ENCODE peak calls at places on chromosomes 1 and 21, in seven cellular contexts. One of them, this sample, is unnamed.

GRCh38 chr21:43775795-43776430 is at the start of gene CSTB:
- DNase-seq in non-pigmented ciliary epithelial cell: no peak
- DNase-seq in stimulated activated CD8-positive, alpha-beta memory T cell treated with anti-CD3 and anti-CD28 coated beads, Interleukin-4, amount 100 ng/mL, for 24 hours: peak
- DNase-seq in endothelial cell: peak
- DNase-seq in body of pancreas: peak
- DNase-seq in BE2C: peak
- DNase-seq in stimulated activated CD4-positive, alpha-beta T cell treated with anti-CD3 and anti-CD28 coated beads, Interleukin-15, amount 100 ng/mL, for 48 hours: peak
- DNase-seq in this sample: peak

GRCh38 chr1:212782422-212783154 is 9.0 kb downstream of the NSL1 start:
- DNase-seq in non-pigmented ciliary epithelial cell: no peak
- DNase-seq in stimulated activated CD8-positive, alpha-beta memory T cell treated with anti-CD3 and anti-CD28 coated beads, Interleukin-4, amount 100 ng/mL, for 24 hours: no peak
- DNase-seq in endothelial cell: no peak
- DNase-seq in body of pancreas: no peak
- DNase-seq in BE2C: no peak
- DNase-seq in stimulated activated CD4-positive, alpha-beta T cell treated with anti-CD3 and anti-CD28 coated beads, Interleukin-15, amount 100 ng/mL, for 48 hours: no peak
- DNase-seq in this sample: peak

GRCh38 chr1:18313523-18313922 is 167.2 kb upstream of the KLHDC7A start:
- DNase-seq in non-pigmented ciliary epithelial cell: no peak
- DNase-seq in stimulated activated CD8-positive, alpha-beta memory T cell treated with anti-CD3 and anti-CD28 coated beads, Interleukin-4, amount 100 ng/mL, for 24 hours: no peak
- DNase-seq in endothelial cell: no peak
- DNase-seq in body of pancreas: no peak
- DNase-seq in BE2C: no peak
- DNase-seq in stimulated activated CD4-positive, alpha-beta T cell treated with anti-CD3 and anti-CD28 coated beads, Interleukin-15, amount 100 ng/mL, for 48 hours: no peak
- DNase-seq in this sample: no peak

GRCh38 chr1:85504417-85504816 is 39.5 kb upstream of the DDAH1 start:
- DNase-seq in non-pigmented ciliary epithelial cell: no peak
- DNase-seq in stimulated activated CD8-positive, alpha-beta memory T cell treated with anti-CD3 and anti-CD28 coated beads, Interleukin-4, amount 100 ng/mL, for 24 hours: no peak
- DNase-seq in endothelial cell: no peak
- DNase-seq in body of pancreas: no peak
- DNase-seq in BE2C: no peak
- DNase-seq in stimulated activated CD4-positive, alpha-beta T cell treated with anti-CD3 and anti-CD28 coated beads, Interleukin-15, amount 100 ng/mL, for 48 hours: no peak
- DNase-seq in this sample: no peak

GRCh38 chr1:14267991-14268390 is 330.5 kb upstream of the KAZN start:
- DNase-seq in non-pigmented ciliary epithelial cell: no peak
- DNase-seq in stimulated activated CD8-positive, alpha-beta memory T cell treated with anti-CD3 and anti-CD28 coated beads, Interleukin-4, amount 100 ng/mL, for 24 hours: no peak
- DNase-seq in endothelial cell: no peak
- DNase-seq in body of pancreas: no peak
- DNase-seq in BE2C: no peak
- DNase-seq in stimulated activated CD4-positive, alpha-beta T cell treated with anti-CD3 and anti-CD28 coated beads, Interleukin-15, amount 100 ng/mL, for 48 hours: no peak
- DNase-seq in this sample: no peak

GRCh38 chr1:90339822-90340221 is 344.9 kb downstream of the ZNF326 start:
- DNase-seq in non-pigmented ciliary epithelial cell: no peak
- DNase-seq in stimulated activated CD8-positive, alpha-beta memory T cell treated with anti-CD3 and anti-CD28 coated beads, Interleukin-4, amount 100 ng/mL, for 24 hours: no peak
- DNase-seq in endothelial cell: no peak
- DNase-seq in body of pancreas: no peak
- DNase-seq in BE2C: no peak
- DNase-seq in stimulated activated CD4-positive, alpha-beta T cell treated with anti-CD3 and anti-CD28 coated beads, Interleukin-15, amount 100 ng/mL, for 48 hours: no peak
- DNase-seq in this sample: no peak

GRCh38 chr1:4131734-4132133 is 231.7 kb upstream of the C1orf174 start:
- DNase-seq in non-pigmented ciliary epithelial cell: no peak
- DNase-seq in stimulated activated CD8-positive, alpha-beta memory T cell treated with anti-CD3 and anti-CD28 coated beads, Interleukin-4, amount 100 ng/mL, for 24 hours: no peak
- DNase-seq in endothelial cell: no peak
- DNase-seq in body of pancreas: no peak
- DNase-seq in BE2C: no peak
- DNase-seq in stimulated activated CD4-positive, alpha-beta T cell treated with anti-CD3 and anti-CD28 coated beads, Interleukin-15, amount 100 ng/mL, for 48 hours: no peak
- DNase-seq in this sample: no peak

GRCh38 chr1:5706239-5706638 is 286.0 kb downstream of the NPHP4 start:
- DNase-seq in non-pigmented ciliary epithelial cell: no peak
- DNase-seq in stimulated activated CD8-positive, alpha-beta memory T cell treated with anti-CD3 and anti-CD28 coated beads, Interleukin-4, amount 100 ng/mL, for 24 hours: no peak
- DNase-seq in endothelial cell: no peak
- DNase-seq in body of pancreas: no peak
- DNase-seq in BE2C: no peak
- DNase-seq in stimulated activated CD4-positive, alpha-beta T cell treated with anti-CD3 and anti-CD28 coated beads, Interleukin-15, amount 100 ng/mL, for 48 hours: no peak
- DNase-seq in this sample: no peak

GRCh38 chr1:87100271-87100670 is 185.8 kb downstream of the HS2ST1 start:
- DNase-seq in non-pigmented ciliary epithelial cell: no peak
- DNase-seq in stimulated activated CD8-positive, alpha-beta memory T cell treated with anti-CD3 and anti-CD28 coated beads, Interleukin-4, amount 100 ng/mL, for 24 hours: no peak
- DNase-seq in endothelial cell: no peak
- DNase-seq in body of pancreas: no peak
- DNase-seq in BE2C: no peak
- DNase-seq in stimulated activated CD4-positive, alpha-beta T cell treated with anti-CD3 and anti-CD28 coated beads, Interleukin-15, amount 100 ng/mL, for 48 hours: no peak
- DNase-seq in this sample: no peak

GRCh38 chr1:172883387-172883791 is 167.4 kb downstream of the TNFSF18 start:
- DNase-seq in non-pigmented ciliary epithelial cell: no peak
- DNase-seq in stimulated activated CD8-positive, alpha-beta memory T cell treated with anti-CD3 and anti-CD28 coated beads, Interleukin-4, amount 100 ng/mL, for 24 hours: no peak
- DNase-seq in endothelial cell: no peak
- DNase-seq in body of pancreas: no peak
- DNase-seq in BE2C: no peak
- DNase-seq in stimulated activated CD4-positive, alpha-beta T cell treated with anti-CD3 and anti-CD28 coated beads, Interleukin-15, amount 100 ng/mL, for 48 hours: no peak
- DNase-seq in this sample: no peak

GRCh38 chr1:241825581-241825980 is 22.4 kb upstream of the EXO1 start:
- DNase-seq in non-pigmented ciliary epithelial cell: no peak
- DNase-seq in stimulated activated CD8-positive, alpha-beta memory T cell treated with anti-CD3 and anti-CD28 coated beads, Interleukin-4, amount 100 ng/mL, for 24 hours: no peak
- DNase-seq in endothelial cell: no peak
- DNase-seq in body of pancreas: no peak
- DNase-seq in BE2C: no peak
- DNase-seq in stimulated activated CD4-positive, alpha-beta T cell treated with anti-CD3 and anti-CD28 coated beads, Interleukin-15, amount 100 ng/mL, for 48 hours: no peak
- DNase-seq in this sample: no peak

GRCh38 chr1:67058761-67059160 is 4.8 kb upstream of the SLC35D1 start:
- DNase-seq in non-pigmented ciliary epithelial cell: no peak
- DNase-seq in stimulated activated CD8-positive, alpha-beta memory T cell treated with anti-CD3 and anti-CD28 coated beads, Interleukin-4, amount 100 ng/mL, for 24 hours: no peak
- DNase-seq in endothelial cell: no peak
- DNase-seq in body of pancreas: no peak
- DNase-seq in BE2C: no peak
- DNase-seq in stimulated activated CD4-positive, alpha-beta T cell treated with anti-CD3 and anti-CD28 coated beads, Interleukin-15, amount 100 ng/mL, for 48 hours: no peak
- DNase-seq in this sample: no peak

GRCh38 chr1:52631759-52632331 is 1.1 kb upstream of the SHISAL2A start:
- DNase-seq in non-pigmented ciliary epithelial cell: no peak
- DNase-seq in stimulated activated CD8-positive, alpha-beta memory T cell treated with anti-CD3 and anti-CD28 coated beads, Interleukin-4, amount 100 ng/mL, for 24 hours: no peak
- DNase-seq in endothelial cell: no peak
- DNase-seq in body of pancreas: no peak
- DNase-seq in BE2C: peak
- DNase-seq in stimulated activated CD4-positive, alpha-beta T cell treated with anti-CD3 and anti-CD28 coated beads, Interleukin-15, amount 100 ng/mL, for 48 hours: no peak
- DNase-seq in this sample: no peak

GRCh38 chr1:194052514-194053333 is 866.3 kb upstream of the B3GALT2 start:
- DNase-seq in non-pigmented ciliary epithelial cell: no peak
- DNase-seq in stimulated activated CD8-positive, alpha-beta memory T cell treated with anti-CD3 and anti-CD28 coated beads, Interleukin-4, amount 100 ng/mL, for 24 hours: no peak
- DNase-seq in endothelial cell: no peak
- DNase-seq in body of pancreas: no peak
- DNase-seq in BE2C: no peak
- DNase-seq in stimulated activated CD4-positive, alpha-beta T cell treated with anti-CD3 and anti-CD28 coated beads, Interleukin-15, amount 100 ng/mL, for 48 hours: no peak
- DNase-seq in this sample: no peak

GRCh38 chr1:24699628-24700027 is 45.6 kb upstream of the CLIC4 start:
- DNase-seq in non-pigmented ciliary epithelial cell: no peak
- DNase-seq in stimulated activated CD8-positive, alpha-beta memory T cell treated with anti-CD3 and anti-CD28 coated beads, Interleukin-4, amount 100 ng/mL, for 24 hours: no peak
- DNase-seq in endothelial cell: no peak
- DNase-seq in body of pancreas: no peak
- DNase-seq in BE2C: no peak
- DNase-seq in stimulated activated CD4-positive, alpha-beta T cell treated with anti-CD3 and anti-CD28 coated beads, Interleukin-15, amount 100 ng/mL, for 48 hours: no peak
- DNase-seq in this sample: no peak

GRCh38 chr1:44822981-44823451 is 14.7 kb downstream of the BTBD19 start:
- DNase-seq in non-pigmented ciliary epithelial cell: no peak
- DNase-seq in stimulated activated CD8-positive, alpha-beta memory T cell treated with anti-CD3 and anti-CD28 coated beads, Interleukin-4, amount 100 ng/mL, for 24 hours: no peak
- DNase-seq in endothelial cell: no peak
- DNase-seq in body of pancreas: no peak
- DNase-seq in BE2C: no peak
- DNase-seq in stimulated activated CD4-positive, alpha-beta T cell treated with anti-CD3 and anti-CD28 coated beads, Interleukin-15, amount 100 ng/mL, for 48 hours: no peak
- DNase-seq in this sample: no peak

GRCh38 chr21:39754811-39755210 is 9.8 kb downstream of the IGSF5 start:
- DNase-seq in non-pigmented ciliary epithelial cell: no peak
- DNase-seq in stimulated activated CD8-positive, alpha-beta memory T cell treated with anti-CD3 and anti-CD28 coated beads, Interleukin-4, amount 100 ng/mL, for 24 hours: no peak
- DNase-seq in endothelial cell: no peak
- DNase-seq in body of pancreas: no peak
- DNase-seq in BE2C: no peak
- DNase-seq in stimulated activated CD4-positive, alpha-beta T cell treated with anti-CD3 and anti-CD28 coated beads, Interleukin-15, amount 100 ng/mL, for 48 hours: no peak
- DNase-seq in this sample: no peak

GRCh38 chr1:87968259-87968955 is 639.7 kb downstream of the LMO4 start:
- DNase-seq in non-pigmented ciliary epithelial cell: peak
- DNase-seq in stimulated activated CD8-positive, alpha-beta memory T cell treated with anti-CD3 and anti-CD28 coated beads, Interleukin-4, amount 100 ng/mL, for 24 hours: no peak
- DNase-seq in endothelial cell: no peak
- DNase-seq in body of pancreas: no peak
- DNase-seq in BE2C: no peak
- DNase-seq in stimulated activated CD4-positive, alpha-beta T cell treated with anti-CD3 and anti-CD28 coated beads, Interleukin-15, amount 100 ng/mL, for 48 hours: no peak
- DNase-seq in this sample: no peak

GRCh38 chr1:185157599-185158469 is 867 bp downstream of the SWT1 start:
- DNase-seq in non-pigmented ciliary epithelial cell: no peak
- DNase-seq in stimulated activated CD8-positive, alpha-beta memory T cell treated with anti-CD3 and anti-CD28 coated beads, Interleukin-4, amount 100 ng/mL, for 24 hours: no peak
- DNase-seq in endothelial cell: no peak
- DNase-seq in body of pancreas: no peak
- DNase-seq in BE2C: no peak
- DNase-seq in stimulated activated CD4-positive, alpha-beta T cell treated with anti-CD3 and anti-CD28 coated beads, Interleukin-15, amount 100 ng/mL, for 48 hours: no peak
- DNase-seq in this sample: peak

GRCh38 chr1:20848162-20848561 is 61.1 kb upstream of the HP1BP3 start:
- DNase-seq in non-pigmented ciliary epithelial cell: no peak
- DNase-seq in stimulated activated CD8-positive, alpha-beta memory T cell treated with anti-CD3 and anti-CD28 coated beads, Interleukin-4, amount 100 ng/mL, for 24 hours: no peak
- DNase-seq in endothelial cell: no peak
- DNase-seq in body of pancreas: no peak
- DNase-seq in BE2C: no peak
- DNase-seq in stimulated activated CD4-positive, alpha-beta T cell treated with anti-CD3 and anti-CD28 coated beads, Interleukin-15, amount 100 ng/mL, for 48 hours: no peak
- DNase-seq in this sample: no peak

GRCh38 chr1:232620356-232620841 is 9.5 kb downstream of the SIPA1L2 start:
- DNase-seq in non-pigmented ciliary epithelial cell: no peak
- DNase-seq in stimulated activated CD8-positive, alpha-beta memory T cell treated with anti-CD3 and anti-CD28 coated beads, Interleukin-4, amount 100 ng/mL, for 24 hours: no peak
- DNase-seq in endothelial cell: no peak
- DNase-seq in body of pancreas: peak
- DNase-seq in BE2C: peak
- DNase-seq in stimulated activated CD4-positive, alpha-beta T cell treated with anti-CD3 and anti-CD28 coated beads, Interleukin-15, amount 100 ng/mL, for 48 hours: no peak
- DNase-seq in this sample: no peak

GRCh38 chr1:234610061-234610581 is at the start of gene IRF2BP2:
- DNase-seq in non-pigmented ciliary epithelial cell: no peak
- DNase-seq in stimulated activated CD8-positive, alpha-beta memory T cell treated with anti-CD3 and anti-CD28 coated beads, Interleukin-4, amount 100 ng/mL, for 24 hours: peak
- DNase-seq in endothelial cell: peak
- DNase-seq in body of pancreas: peak
- DNase-seq in BE2C: peak
- DNase-seq in stimulated activated CD4-positive, alpha-beta T cell treated with anti-CD3 and anti-CD28 coated beads, Interleukin-15, amount 100 ng/mL, for 48 hours: peak
- DNase-seq in this sample: no peak

GRCh38 chr1:232725303-232726047 is 79.7 kb upstream of the MAP10 start:
- DNase-seq in non-pigmented ciliary epithelial cell: no peak
- DNase-seq in stimulated activated CD8-positive, alpha-beta memory T cell treated with anti-CD3 and anti-CD28 coated beads, Interleukin-4, amount 100 ng/mL, for 24 hours: no peak
- DNase-seq in endothelial cell: peak
- DNase-seq in body of pancreas: no peak
- DNase-seq in BE2C: no peak
- DNase-seq in stimulated activated CD4-positive, alpha-beta T cell treated with anti-CD3 and anti-CD28 coated beads, Interleukin-15, amount 100 ng/mL, for 48 hours: no peak
- DNase-seq in this sample: no peak

GRCh38 chr1:44576456-44577150 is 97.7 kb downstream of the TMEM53 start:
- DNase-seq in non-pigmented ciliary epithelial cell: no peak
- DNase-seq in stimulated activated CD8-positive, alpha-beta memory T cell treated with anti-CD3 and anti-CD28 coated beads, Interleukin-4, amount 100 ng/mL, for 24 hours: no peak
- DNase-seq in endothelial cell: peak
- DNase-seq in body of pancreas: no peak
- DNase-seq in BE2C: no peak
- DNase-seq in stimulated activated CD4-positive, alpha-beta T cell treated with anti-CD3 and anti-CD28 coated beads, Interleukin-15, amount 100 ng/mL, for 48 hours: no peak
- DNase-seq in this sample: no peak

GRCh38 chr1:93625582-93626327 is 55.9 kb downstream of the BCAR3 start:
- DNase-seq in non-pigmented ciliary epithelial cell: no peak
- DNase-seq in stimulated activated CD8-positive, alpha-beta memory T cell treated with anti-CD3 and anti-CD28 coated beads, Interleukin-4, amount 100 ng/mL, for 24 hours: no peak
- DNase-seq in endothelial cell: no peak
- DNase-seq in body of pancreas: no peak
- DNase-seq in BE2C: peak
- DNase-seq in stimulated activated CD4-positive, alpha-beta T cell treated with anti-CD3 and anti-CD28 coated beads, Interleukin-15, amount 100 ng/mL, for 48 hours: no peak
- DNase-seq in this sample: peak

GRCh38 chr1:110927484-110928075 is 36.1 kb downstream of the LRIF1 start:
- DNase-seq in non-pigmented ciliary epithelial cell: no peak
- DNase-seq in stimulated activated CD8-positive, alpha-beta memory T cell treated with anti-CD3 and anti-CD28 coated beads, Interleukin-4, amount 100 ng/mL, for 24 hours: no peak
- DNase-seq in endothelial cell: no peak
- DNase-seq in body of pancreas: no peak
- DNase-seq in BE2C: no peak
- DNase-seq in stimulated activated CD4-positive, alpha-beta T cell treated with anti-CD3 and anti-CD28 coated beads, Interleukin-15, amount 100 ng/mL, for 48 hours: no peak
- DNase-seq in this sample: peak

GRCh38 chr1:240402318-240402717 is 209.6 kb downstream of the GREM2 start:
- DNase-seq in non-pigmented ciliary epithelial cell: no peak
- DNase-seq in stimulated activated CD8-positive, alpha-beta memory T cell treated with anti-CD3 and anti-CD28 coated beads, Interleukin-4, amount 100 ng/mL, for 24 hours: no peak
- DNase-seq in endothelial cell: no peak
- DNase-seq in body of pancreas: no peak
- DNase-seq in BE2C: no peak
- DNase-seq in stimulated activated CD4-positive, alpha-beta T cell treated with anti-CD3 and anti-CD28 coated beads, Interleukin-15, amount 100 ng/mL, for 48 hours: no peak
- DNase-seq in this sample: no peak

GRCh38 chr1:38860464-38860816 is 868 bp upstream of the RRAGC start:
- DNase-seq in non-pigmented ciliary epithelial cell: no peak
- DNase-seq in stimulated activated CD8-positive, alpha-beta memory T cell treated with anti-CD3 and anti-CD28 coated beads, Interleukin-4, amount 100 ng/mL, for 24 hours: no peak
- DNase-seq in endothelial cell: no peak
- DNase-seq in body of pancreas: no peak
- DNase-seq in BE2C: no peak
- DNase-seq in stimulated activated CD4-positive, alpha-beta T cell treated with anti-CD3 and anti-CD28 coated beads, Interleukin-15, amount 100 ng/mL, for 48 hours: no peak
- DNase-seq in this sample: no peak

GRCh38 chr1:84782311-84782771 is 92.1 kb upstream of the SSX2IP start:
- DNase-seq in non-pigmented ciliary epithelial cell: no peak
- DNase-seq in stimulated activated CD8-positive, alpha-beta memory T cell treated with anti-CD3 and anti-CD28 coated beads, Interleukin-4, amount 100 ng/mL, for 24 hours: peak
- DNase-seq in endothelial cell: peak
- DNase-seq in body of pancreas: peak
- DNase-seq in BE2C: peak
- DNase-seq in stimulated activated CD4-positive, alpha-beta T cell treated with anti-CD3 and anti-CD28 coated beads, Interleukin-15, amount 100 ng/mL, for 48 hours: peak
- DNase-seq in this sample: no peak

GRCh38 chr1:212430955-212431394 is 1.7 kb upstream of the NENF start:
- DNase-seq in non-pigmented ciliary epithelial cell: no peak
- DNase-seq in stimulated activated CD8-positive, alpha-beta memory T cell treated with anti-CD3 and anti-CD28 coated beads, Interleukin-4, amount 100 ng/mL, for 24 hours: no peak
- DNase-seq in endothelial cell: no peak
- DNase-seq in body of pancreas: no peak
- DNase-seq in BE2C: no peak
- DNase-seq in stimulated activated CD4-positive, alpha-beta T cell treated with anti-CD3 and anti-CD28 coated beads, Interleukin-15, amount 100 ng/mL, for 48 hours: no peak
- DNase-seq in this sample: no peak

GRCh38 chr1:41892211-41892840 is 26.4 kb downstream of the HIVEP3 start:
- DNase-seq in non-pigmented ciliary epithelial cell: no peak
- DNase-seq in stimulated activated CD8-positive, alpha-beta memory T cell treated with anti-CD3 and anti-CD28 coated beads, Interleukin-4, amount 100 ng/mL, for 24 hours: no peak
- DNase-seq in endothelial cell: no peak
- DNase-seq in body of pancreas: no peak
- DNase-seq in BE2C: no peak
- DNase-seq in stimulated activated CD4-positive, alpha-beta T cell treated with anti-CD3 and anti-CD28 coated beads, Interleukin-15, amount 100 ng/mL, for 48 hours: no peak
- DNase-seq in this sample: no peak

GRCh38 chr1:6059866-6060265 is 14.2 kb downstream of the KCNAB2 start:
- DNase-seq in non-pigmented ciliary epithelial cell: no peak
- DNase-seq in stimulated activated CD8-positive, alpha-beta memory T cell treated with anti-CD3 and anti-CD28 coated beads, Interleukin-4, amount 100 ng/mL, for 24 hours: no peak
- DNase-seq in endothelial cell: no peak
- DNase-seq in body of pancreas: no peak
- DNase-seq in BE2C: peak
- DNase-seq in stimulated activated CD4-positive, alpha-beta T cell treated with anti-CD3 and anti-CD28 coated beads, Interleukin-15, amount 100 ng/mL, for 48 hours: no peak
- DNase-seq in this sample: no peak

GRCh38 chr21:40386301-40386911 is 460.6 kb downstream of the DSCAM start:
- DNase-seq in non-pigmented ciliary epithelial cell: no peak
- DNase-seq in stimulated activated CD8-positive, alpha-beta memory T cell treated with anti-CD3 and anti-CD28 coated beads, Interleukin-4, amount 100 ng/mL, for 24 hours: peak
- DNase-seq in endothelial cell: peak
- DNase-seq in body of pancreas: peak
- DNase-seq in BE2C: peak
- DNase-seq in stimulated activated CD4-positive, alpha-beta T cell treated with anti-CD3 and anti-CD28 coated beads, Interleukin-15, amount 100 ng/mL, for 48 hours: peak
- DNase-seq in this sample: no peak

GRCh38 chr1:235866207-235866912 is at the start of gene LYST:
- DNase-seq in non-pigmented ciliary epithelial cell: no peak
- DNase-seq in stimulated activated CD8-positive, alpha-beta memory T cell treated with anti-CD3 and anti-CD28 coated beads, Interleukin-4, amount 100 ng/mL, for 24 hours: peak
- DNase-seq in endothelial cell: peak
- DNase-seq in body of pancreas: peak
- DNase-seq in BE2C: peak
- DNase-seq in stimulated activated CD4-positive, alpha-beta T cell treated with anti-CD3 and anti-CD28 coated beads, Interleukin-15, amount 100 ng/mL, for 48 hours: no peak
- DNase-seq in this sample: no peak

GRCh38 chr1:54137532-54138061 is 15.2 kb downstream of the CDCP2 start:
- DNase-seq in non-pigmented ciliary epithelial cell: no peak
- DNase-seq in stimulated activated CD8-positive, alpha-beta memory T cell treated with anti-CD3 and anti-CD28 coated beads, Interleukin-4, amount 100 ng/mL, for 24 hours: no peak
- DNase-seq in endothelial cell: no peak
- DNase-seq in body of pancreas: no peak
- DNase-seq in BE2C: no peak
- DNase-seq in stimulated activated CD4-positive, alpha-beta T cell treated with anti-CD3 and anti-CD28 coated beads, Interleukin-15, amount 100 ng/mL, for 48 hours: no peak
- DNase-seq in this sample: no peak